ENCODE peak calls at places on chromosomes 6 and 20, in six cellular contexts. R is H1, T is K562, A is GM12891, U is HepG2, W is GM12878. J is an unnamed sample.

GRCh38 chr20:19757973-19758887 is at the start of gene RIN2:
- DNase-seq in W (no peak), T (peak), A (no peak), R (peak), U (peak), J (peak)

GRCh38 chr20:1357921-1358671 is 29.2 kb upstream of the SDCBP2 start:
- DNase-seq in A (no peak), T (no peak), R (no peak), U (no peak), W (no peak), J (no peak)

GRCh38 chr6:167669870-167670802 is 156.6 kb upstream of the AFDN start:
- DNase-seq in U (no peak), T (no peak), W (no peak), A (no peak), R (no peak), J (no peak)

GRCh38 chr6:157323924-157324276 is 581 bp upstream of the TMEM242 start:
- DNase-seq in U (peak), A (no peak), R (peak), W (no peak), T (peak), J (no peak)

GRCh38 chr6:7050911-7051779 is 56.6 kb upstream of the RREB1 start:
- DNase-seq in A (peak), T (no peak), U (no peak), W (no peak), R (peak), J (peak)

GRCh38 chr20:49325981-49326380 is 48.1 kb upstream of the ZNFX1 start:
- DNase-seq in W (no peak), R (no peak), T (no peak), A (no peak), U (no peak), J (no peak)

GRCh38 chr6:5190467-5190866 is 70.3 kb downstream of the LYRM4 start:
- DNase-seq in A (no peak), T (no peak), R (no peak), W (no peak), U (peak), J (no peak)

GRCh38 chr20:33277471-33278441 is 5.3 kb upstream of the BPIFB1 start:
- DNase-seq in A (no peak), U (peak), W (no peak), R (no peak), T (no peak), J (no peak)

GRCh38 chr20:22343612-22344011 is 240.8 kb downstream of the FOXA2 start:
- DNase-seq in W (no peak), A (no peak), T (no peak), R (no peak), U (no peak), J (no peak)

GRCh38 chr6:11462742-11463414 is 74.7 kb upstream of the TMEM170B start:
- DNase-seq in T (no peak), A (no peak), U (peak), W (no peak), R (no peak), J (no peak)

GRCh38 chr6:53913286-53913685 is 118.5 kb downstream of the LRRC1 start:
- DNase-seq in T (no peak), U (no peak), A (no peak), R (no peak), W (no peak), J (no peak)

GRCh38 chr6:168133186-168133585 is 54.2 kb upstream of the FRMD1 start:
- DNase-seq in U (no peak), A (no peak), W (no peak), T (no peak), R (peak), J (no peak)

GRCh38 chr6:10402648-10403311 is 12.1 kb downstream of the TFAP2A start:
- DNase-seq in R (no peak), W (no peak), A (no peak), T (no peak), U (no peak), J (no peak)

GRCh38 chr6:96631248-96631647 is 68.3 kb downstream of the FHL5 start:
- DNase-seq in R (no peak), T (peak), A (no peak), W (no peak), U (no peak), J (no peak)

GRCh38 chr6:168102093-168102985 is 23.3 kb upstream of the FRMD1 start:
- DNase-seq in R (no peak), U (no peak), A (no peak), T (no peak), W (no peak), J (no peak)

GRCh38 chr20:23293689-23294088 is 56.9 kb upstream of the NXT1 start:
- DNase-seq in W (no peak), A (no peak), U (no peak), R (no peak), T (no peak), J (no peak)

GRCh38 chr6:69090132-69090531 is 455.1 kb downstream of the ADGRB3 start:
- DNase-seq in T (no peak), W (no peak), R (no peak), A (no peak), U (no peak), J (no peak)

GRCh38 chr6:163670283-163670682 is 255.8 kb downstream of the QKI start:
- DNase-seq in U (no peak), W (no peak), T (no peak), R (no peak), A (no peak), J (no peak)

GRCh38 chr6:129730477-129731165 is 20.6 kb upstream of the ARHGAP18 start:
- DNase-seq in A (no peak), W (no peak), U (peak), T (peak), R (no peak), J (no peak)

GRCh38 chr6:47759364-47759763 is 22.5 kb upstream of the OPN5 start:
- DNase-seq in U (no peak), R (no peak), A (no peak), W (no peak), T (no peak), J (no peak)

GRCh38 chr6:83558975-83559374 is 46.6 kb downstream of the PRSS35 start:
- DNase-seq in R (no peak), T (no peak), A (no peak), U (no peak), W (no peak), J (no peak)

GRCh38 chr6:163383912-163384311 is 30.6 kb upstream of the QKI start:
- DNase-seq in A (no peak), W (no peak), U (no peak), T (no peak), R (no peak), J (no peak)

GRCh38 chr20:62424249-62425109 is 2.9 kb downstream of the RBBP8NL start:
- DNase-seq in T (no peak), W (no peak), R (no peak), U (no peak), A (no peak), J (no peak)
- TF ChIP-seq TAF1 in T (no peak), W (no peak), R (no peak), U (no peak), A (no peak), J (no peak)

GRCh38 chr6:132041706-132042105 is 90.5 kb upstream of the CCN2 start:
- DNase-seq in T (no peak), W (no peak), A (no peak), R (no peak), U (no peak), J (no peak)
- TF ChIP-seq POLR2AphosphoS5 in T (no peak), W (no peak), A (no peak), R (no peak), U (no peak), J (no peak)

GRCh38 chr6:37256692-37257319 is 766 bp upstream of the TBC1D22B start:
- DNase-seq in A (no peak), T (no peak), W (no peak), R (no peak), U (no peak), J (no peak)

GRCh38 chr6:37258405-37258704 is 411 bp upstream of the TMEM217 start:
- DNase-seq in W (no peak), U (no peak), A (no peak), R (no peak), T (no peak), J (no peak)

GRCh38 chr6:37258716-37259115 is 772 bp upstream of the TMEM217 start:
- DNase-seq in T (no peak), U (no peak), W (no peak), R (no peak), A (no peak), J (no peak)

GRCh38 chr6:37257320-37257633 is 295 bp upstream of the TBC1D22B start:
- DNase-seq in W (no peak), R (no peak), A (no peak), T (no peak), U (no peak), J (no peak)

GRCh38 chr6:37257634-37258404 is at the start of the genes TBC1D22B and TMEM217:
- DNase-seq in U (peak), W (peak), R (peak), T (peak), A (peak), J (peak)
- TF ChIP-seq POLR2A in U (peak), W (peak), R (peak), T (peak), A (peak), J (peak)

GRCh38 chr6:112717856-112718255 is 370.7 kb downstream of the RFPL4B start:
- DNase-seq in T (no peak), W (no peak), A (no peak), R (no peak), U (no peak), J (no peak)

DNA sequence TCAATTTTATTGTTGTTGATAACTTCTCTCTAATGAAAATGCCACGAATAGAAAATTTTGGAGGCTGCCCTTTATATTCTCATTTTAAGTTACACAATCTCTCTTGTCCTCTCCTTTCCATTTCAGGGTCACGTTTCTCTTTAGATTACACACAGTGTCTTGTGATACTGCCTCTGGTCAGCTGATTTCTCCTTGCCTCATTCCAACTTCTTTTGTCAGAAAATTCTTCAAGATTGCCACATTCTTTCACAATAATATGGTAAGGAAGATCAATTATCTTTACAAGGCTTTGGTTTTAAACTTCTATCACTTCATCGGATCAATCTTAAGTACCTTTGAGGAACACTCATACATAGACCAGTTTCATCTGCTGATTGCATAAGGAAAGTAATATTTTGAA is 370.3 kb downstream of the RFPL4B start:
- DNase-seq in A (no peak), W (no peak), R (no peak), U (no peak), T (no peak), J (no peak)
- TF ChIP-seq TAF1 in A (no peak), W (no peak), R (no peak), U (no peak), T (no peak), J (no peak)

DNA sequence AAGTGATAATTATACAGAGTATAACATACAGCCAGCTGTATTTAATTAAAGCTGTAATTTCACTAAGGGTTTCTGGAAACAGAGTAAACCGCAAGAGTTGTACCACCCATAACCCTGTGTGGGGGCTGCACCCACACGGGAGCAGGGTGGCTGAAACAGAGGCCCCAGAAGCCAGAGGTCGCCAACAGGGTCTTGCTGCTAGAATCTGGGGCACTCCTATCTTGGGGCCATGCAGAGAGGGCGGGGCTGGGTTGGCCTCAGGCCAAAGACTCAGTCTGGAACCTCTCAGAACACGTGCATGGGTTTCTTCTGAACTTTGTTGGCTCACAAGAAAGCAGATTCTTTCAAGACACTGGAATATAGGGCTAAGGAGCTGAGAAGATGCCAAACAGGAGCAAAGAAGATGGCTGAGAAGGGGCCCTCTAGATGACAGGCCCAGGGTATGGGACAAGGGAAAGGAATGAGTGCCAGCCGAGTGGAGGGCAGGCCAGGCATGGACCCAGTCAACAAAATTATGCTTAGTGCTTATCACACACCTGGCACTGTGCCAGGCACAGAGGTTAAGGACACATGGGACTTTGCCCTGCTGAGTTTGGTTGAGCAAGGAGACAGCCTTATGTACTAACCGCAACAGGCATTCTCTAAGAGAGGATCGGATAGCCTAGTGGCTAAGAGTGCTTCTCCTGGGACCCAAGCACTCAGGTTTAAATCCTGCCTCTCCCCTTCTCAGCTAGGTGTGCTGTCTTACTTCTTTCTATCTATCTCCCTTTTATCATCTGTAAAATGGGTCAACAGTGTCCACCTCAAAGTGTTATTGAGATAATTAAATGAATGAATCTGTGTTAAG is 96.6 kb upstream of the FOXP4 start:
- DNase-seq in T (peak), A (no peak), U (peak), R (no peak), W (no peak), J (no peak)
- TF ChIP-seq POLR2AphosphoS5 in T (no peak), A (no peak), U (no peak), R (no peak), W (no peak), J (no peak)

DNA sequence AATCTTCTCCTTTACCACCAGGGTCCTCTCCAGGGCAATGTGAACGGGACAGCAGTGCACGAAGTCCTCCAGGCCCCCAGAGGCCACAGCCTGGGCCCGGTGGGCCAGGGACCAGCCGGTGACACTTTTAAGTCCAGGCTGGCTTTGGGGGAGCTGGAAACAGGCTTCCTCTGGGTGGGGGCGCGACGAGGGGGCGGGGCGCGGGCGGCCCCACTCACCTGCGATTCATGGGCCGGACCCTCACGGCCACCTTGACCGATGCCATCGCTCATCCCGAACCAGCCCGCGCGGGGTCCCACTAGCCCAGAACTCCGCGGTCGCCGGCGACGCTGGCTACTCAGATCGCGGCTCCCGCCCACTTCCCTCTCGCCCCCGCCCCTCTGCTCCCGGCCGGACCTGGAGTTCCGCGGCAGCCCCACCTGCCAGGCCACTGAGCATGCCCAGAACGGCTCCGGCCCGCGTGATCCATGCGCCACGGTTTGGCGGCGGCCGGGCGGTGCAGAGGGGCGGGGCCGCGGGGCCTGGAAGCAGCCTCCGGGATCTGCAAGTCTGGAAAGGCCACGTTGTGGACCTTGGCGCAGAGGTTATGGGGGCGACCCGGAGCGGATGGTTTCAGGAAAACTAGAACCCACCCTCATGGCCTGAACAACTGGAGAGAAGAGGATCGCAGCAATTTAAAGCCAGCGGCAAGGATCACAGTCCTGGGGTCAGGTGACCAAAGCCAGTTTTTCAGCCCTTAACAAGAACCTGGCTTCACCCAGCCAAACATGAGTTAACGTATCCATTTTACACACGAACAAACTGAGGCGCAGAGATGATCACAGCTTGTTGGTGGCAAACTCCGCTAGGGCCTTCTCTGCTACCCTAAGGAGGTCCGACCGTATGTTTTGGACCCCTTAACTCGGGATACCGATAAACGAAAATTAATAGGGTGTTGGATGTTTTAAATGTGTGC is at the start of gene KIF16B:
- DNase-seq in R (peak), A (peak), T (peak), W (peak), U (peak), J (peak)
- TF ChIP-seq POLR2A in R (no peak), A (no peak), T (peak), W (peak), U (peak), J (no peak)

J was measured in GM12892.